ENCODE peak calls at places on chromosomes 12 and 14, in six cellular contexts. D, Y, E, M, K and T are unnamed samples. For H3K4me1, the result is how much of the 10 kb centered on the place peaks cover.

GRCh38 chr14:92473261-92473946 is 40.2 kb upstream of the RIN3 start:
- DNase-seq in D (no peak), M (peak), Y (no peak), K (peak), E (no peak), T (no peak)

GRCh38 chr14:32620724-32621123 is 291.6 kb downstream of the AKAP6 start:
- DNase-seq in Y (no peak), M (no peak), K (no peak), E (peak), D (no peak), T (no peak)

GRCh38 chr12:57142727-57143126 is 4.7 kb downstream of the LRP1-AS start:
- DNase-seq in E (no peak), K (no peak), Y (no peak), M (no peak), D (no peak), T (no peak)

GRCh38 chr12:88698471-88698870 is 118.2 kb upstream of the KITLG start:
- DNase-seq in K (no peak), M (no peak), Y (no peak), D (no peak), E (no peak), T (no peak)

GRCh38 chr14:40467969-40468368 is 1035.7 kb upstream of the FBXO33 start:
- DNase-seq in K (no peak), D (no peak), E (no peak), M (no peak), Y (no peak), T (no peak)

GRCh38 chr12:130663510-130663909 is 52.6 kb downstream of the RIMBP2 start:
- DNase-seq in D (no peak), Y (no peak), M (no peak), E (no peak), K (no peak), T (no peak)

GRCh38 chr12:15886372-15887042 is 4.3 kb downstream of the STRAP start:
- DNase-seq in Y (no peak), M (no peak), K (no peak), E (peak), D (no peak), T (no peak)

GRCh38 chr12:93402333-93403311 is 24.9 kb downstream of the NUDT4 start:
- DNase-seq in Y (no peak), D (no peak), E (no peak), K (no peak), M (no peak), T (no peak)

GRCh38 chr12:95204141-95204866 is 13.0 kb downstream of the FGD6 start:
- DNase-seq in D (peak), Y (peak), K (peak), E (peak), M (peak), T (no peak)

GRCh38 chr12:21223930-21224329 is 92.9 kb downstream of the SLCO1B1 start:
- DNase-seq in E (no peak), K (no peak), M (no peak), D (no peak), Y (no peak), T (no peak)

GRCh38 chr14:91155626-91156089 is 41.8 kb downstream of the DGLUCY start:
- DNase-seq in D (no peak), Y (no peak), M (no peak), E (no peak), K (no peak), T (no peak)

DNA sequence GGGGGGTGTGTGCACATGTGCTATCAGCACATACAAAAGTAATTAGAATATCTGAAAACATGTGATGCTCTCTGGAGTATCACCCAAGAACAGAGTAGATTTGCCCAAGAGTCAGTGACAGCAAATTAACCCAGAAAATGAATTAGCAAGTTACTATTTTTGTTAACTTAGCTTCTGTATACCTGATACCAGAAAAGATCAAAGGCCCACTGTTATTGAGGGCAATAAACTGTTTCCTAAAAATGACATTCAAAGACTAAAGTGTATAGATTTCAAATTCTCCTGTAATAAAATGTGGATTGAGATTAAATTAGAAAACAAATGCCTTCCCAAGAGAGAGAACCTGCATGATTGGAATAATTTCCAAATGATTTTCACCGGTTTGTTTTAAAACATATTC is 184.7 kb downstream of the MED13L start:
- DNase-seq in K (no peak), D (no peak), E (no peak), Y (no peak), M (no peak), T (no peak)
- H3K4me3 ChIP-seq in K (no peak), D (no peak), E (no peak), Y (no peak), M (no peak), T (no peak)

GRCh38 chr12:108128221-108129016 is 669 bp upstream of the WSCD2 start:
- DNase-seq in Y (no peak), E (no peak), M (no peak), D (no peak), K (no peak), T (no peak)

GRCh38 chr12:108126990-108127468 is 2.1 kb upstream of the WSCD2 start:
- DNase-seq in Y (no peak), M (no peak), E (no peak), D (no peak), K (peak), T (no peak)

GRCh38 chr12:108131035-108131434 is 1.9 kb downstream of the WSCD2 start:
- DNase-seq in D (no peak), E (no peak), K (no peak), Y (no peak), M (no peak), T (no peak)

GRCh38 chr12:108127654-108128053 is 1.4 kb upstream of the WSCD2 start:
- DNase-seq in E (no peak), K (no peak), Y (no peak), D (no peak), M (no peak), T (no peak)

DNA sequence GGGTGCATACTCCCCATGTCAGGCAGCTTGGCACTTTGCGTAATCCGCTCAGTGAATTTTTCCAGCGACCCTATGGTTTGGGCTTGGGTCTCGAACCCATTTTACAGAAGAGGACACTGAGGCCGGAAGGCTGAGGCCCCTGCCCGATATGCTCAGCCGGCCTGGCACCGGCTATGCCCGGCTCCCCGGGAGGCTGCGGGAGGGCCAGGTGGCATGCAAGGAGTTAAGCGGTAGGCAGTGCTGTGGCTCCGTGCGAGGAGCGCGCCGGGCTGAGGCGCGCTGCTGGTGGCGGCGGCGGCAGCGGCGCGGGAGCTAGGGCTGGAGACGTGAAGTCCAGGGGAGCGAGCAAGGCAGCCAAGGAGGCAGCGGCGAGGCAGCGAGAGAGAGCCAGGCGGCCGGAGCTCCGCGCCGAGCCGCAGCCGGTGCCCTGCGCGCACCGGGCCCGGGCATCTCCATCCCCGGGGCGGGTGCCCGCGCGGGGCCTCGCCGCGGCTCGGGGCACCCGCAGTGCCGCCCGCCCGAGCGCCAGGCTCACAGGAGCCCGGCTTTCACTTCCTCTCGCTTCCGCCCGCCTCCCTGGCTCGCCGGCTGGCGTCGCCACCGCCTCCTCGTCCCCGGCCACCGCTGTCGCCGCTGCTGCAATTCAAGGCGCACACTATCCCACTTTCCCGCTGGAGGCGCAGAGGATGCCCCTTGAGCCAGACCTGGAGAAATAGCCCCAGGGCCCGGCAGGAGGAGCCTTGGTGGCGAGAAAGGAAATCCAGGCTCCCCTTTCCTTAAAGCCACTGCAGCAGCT is at the start of gene WSCD2:
- DNase-seq in K (peak), M (no peak), E (peak), Y (peak), D (no peak), T (no peak)
- TF ChIP-seq CTCF in K (peak), M (no peak), E (no peak), Y (peak), D (no peak), T (no peak)

DNA sequence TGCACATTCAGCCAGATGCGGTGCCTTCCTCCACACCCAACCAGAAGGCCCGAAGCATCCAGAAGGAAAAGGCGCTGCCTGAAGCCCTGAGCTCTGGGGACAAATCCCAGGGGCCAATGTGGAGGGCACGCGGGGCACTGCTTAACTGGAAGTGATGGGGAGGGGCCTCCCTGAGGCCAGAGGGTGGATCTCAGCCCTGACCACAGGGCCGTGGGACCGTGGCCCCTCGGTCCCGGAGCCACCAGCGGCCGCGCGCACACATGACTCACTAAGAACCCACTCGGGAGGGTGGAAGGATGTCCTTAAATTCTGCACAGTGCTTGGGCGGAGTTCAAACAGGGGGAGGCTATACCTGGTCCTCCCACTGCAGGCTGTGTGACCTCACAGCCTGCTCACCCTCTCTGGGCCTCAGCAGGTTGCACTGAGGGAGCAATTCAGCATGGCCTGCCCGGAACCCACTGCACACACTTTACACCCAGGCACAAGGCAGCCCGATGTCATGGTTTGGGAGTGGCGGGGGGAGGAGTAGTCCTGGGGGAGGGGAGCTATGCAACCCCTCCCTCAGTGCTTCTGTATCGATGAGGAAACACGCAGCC is 89.5 kb downstream of the RFLNA start:
- DNase-seq in M (no peak), E (no peak), D (no peak), Y (no peak), K (no peak), T (no peak)
- H3K4me1 ChIP-seq in M (under half), E (half or more), D (under half), Y (half or more), K (under half), T (under half)

DNA sequence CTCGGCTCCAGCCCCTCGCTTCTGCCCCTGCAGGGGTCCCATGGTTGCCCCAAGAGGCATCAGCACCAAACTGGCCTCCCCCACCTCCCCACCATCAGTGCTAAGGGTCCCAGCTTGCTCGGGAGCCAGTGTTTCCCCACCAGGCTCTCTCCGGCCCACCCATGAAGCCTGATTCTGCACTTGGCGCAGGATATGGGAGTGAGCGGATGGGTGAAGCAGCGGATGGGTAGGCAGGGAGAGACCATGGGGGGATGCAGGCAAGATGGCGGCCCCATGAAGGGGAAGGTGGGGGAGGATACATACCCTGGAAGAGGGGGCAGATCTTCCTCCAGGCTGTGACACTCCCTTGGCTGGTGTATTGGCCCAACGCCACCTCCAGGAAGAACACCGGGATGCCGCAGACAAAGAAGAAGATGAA is 9.7 kb downstream of the SLC6A12 start:
- DNase-seq in K (no peak), D (no peak), Y (no peak), E (no peak), M (no peak), T (no peak)
- H3K4me3 ChIP-seq in K (no peak), D (no peak), Y (peak), E (no peak), M (no peak), T (no peak)

DNA sequence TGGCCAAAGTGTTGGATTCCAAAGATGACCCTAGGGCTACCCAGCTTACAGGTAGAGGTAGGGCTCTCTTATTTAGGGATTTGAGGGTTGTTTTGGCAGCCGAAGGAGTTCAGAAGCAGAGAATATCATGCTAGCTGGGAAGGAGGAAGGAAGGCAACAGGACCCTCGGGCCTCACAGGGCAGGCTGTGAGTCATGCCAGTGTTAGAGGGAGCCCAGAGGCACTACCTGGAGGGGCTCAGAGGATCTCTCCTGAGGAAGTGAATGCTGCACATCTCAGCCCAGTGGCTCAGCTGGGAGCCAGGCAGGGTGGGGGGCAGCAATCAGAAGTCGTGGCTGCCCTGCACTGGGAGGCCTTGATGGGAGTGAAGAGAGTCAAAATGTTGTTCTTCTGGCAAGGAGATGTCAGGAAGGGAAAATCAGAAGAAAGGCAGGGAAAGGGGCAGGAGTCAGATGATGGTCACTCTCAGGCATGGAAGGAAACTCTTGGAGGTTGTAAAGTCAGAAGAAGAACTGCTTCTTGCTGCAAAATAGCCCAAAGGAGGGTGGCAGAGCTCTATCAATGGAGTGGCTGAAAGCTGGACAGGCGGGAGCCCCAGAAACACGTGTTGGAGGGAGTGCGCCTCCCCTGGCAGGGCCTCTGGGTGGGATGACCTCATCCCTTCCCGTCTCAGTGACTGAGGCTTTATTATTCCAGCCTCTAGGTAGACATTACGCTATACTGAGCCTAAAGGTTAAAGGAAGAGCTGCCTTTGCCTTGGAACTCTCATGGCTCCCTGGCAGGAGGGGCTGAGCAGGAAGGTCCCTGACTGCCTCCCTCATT is 141.3 kb downstream of the SMOC1 start:
- DNase-seq in Y (no peak), D (no peak), M (no peak), E (no peak), K (no peak), T (no peak)
- TF ChIP-seq CTCF in Y (no peak), D (no peak), M (no peak), E (no peak), K (no peak), T (no peak)